ENCODE peak calls at places on chromosomes 12 and 14, in eight cellular contexts. Z is cardiac fibroblast, Y is Peyer's patch, W is HFF-Myc, U is stomach, T is HCT116, F is body of pancreas, D is GM23338. H is an unnamed sample.

GRCh38 chr12:19546611-19547162 is 107.4 kb downstream of the AEBP2 start:
- DNase-seq in D (no peak), Z (peak), F (no peak), W (no peak), U (no peak), T (no peak), Y (no peak), H (no peak)

GRCh38 chr12:59067068-59067467 is 146.8 kb upstream of the LRIG3 start:
- DNase-seq in U (no peak), Z (peak), W (peak), T (no peak), D (no peak), Y (no peak), F (no peak), H (peak)

GRCh38 chr14:77040309-77040994 is 11.9 kb upstream of the IRF2BPL start:
- DNase-seq in W (peak), Z (peak), T (peak), F (peak), Y (peak), U (peak), D (peak), H (peak)

GRCh38 chr12:59624732-59625455 is 29.1 kb downstream of the SLC16A7 start:
- DNase-seq in W (no peak), D (no peak), F (no peak), Y (no peak), U (no peak), Z (peak), T (no peak), H (no peak)

GRCh38 chr12:57629897-57630471 is 3.0 kb downstream of the B4GALNT1 start:
- DNase-seq in Z (no peak), U (no peak), D (no peak), Y (no peak), W (no peak), T (no peak), F (no peak), H (no peak)

GRCh38 chr14:106883218-106883692 is 1356.9 kb downstream of the TMEM121 start:
- DNase-seq in Y (no peak), F (no peak), T (no peak), U (no peak), W (no peak), D (peak), Z (peak), H (peak)

GRCh38 chr12:78038541-78038940 is 207.8 kb downstream of the NAV3 start:
- DNase-seq in Y (no peak), W (no peak), Z (no peak), D (no peak), F (no peak), U (no peak), T (no peak), H (no peak)

GRCh38 chr12:16096273-16096849 is 181.1 kb downstream of the SLC15A5 start:
- DNase-seq in Y (no peak), D (no peak), T (no peak), W (no peak), U (no peak), Z (no peak), F (no peak), H (no peak)

GRCh38 chr14:50344116-50344775 is 32.1 kb downstream of the DMAC2L start:
- DNase-seq in W (no peak), Z (peak), Y (no peak), T (no peak), F (no peak), D (no peak), U (no peak), H (peak)

GRCh38 chr12:8742501-8742900 is 44.7 kb downstream of the RIMKLB start:
- DNase-seq in Z (peak), W (no peak), U (no peak), F (no peak), D (no peak), Y (no peak), T (no peak), H (no peak)

GRCh38 chr12:115666168-115666567 is 611.3 kb downstream of the MED13L start:
- DNase-seq in D (no peak), Y (no peak), T (no peak), F (no peak), Z (no peak), U (no peak), W (no peak), H (no peak)

GRCh38 chr14:47966411-47966810 is 291.0 kb upstream of the MDGA2 start:
- DNase-seq in D (no peak), U (no peak), Z (no peak), F (no peak), W (no peak), T (no peak), Y (no peak), H (no peak)

GRCh38 chr14:84750763-84751554 is 779.0 kb upstream of the FLRT2 start:
- DNase-seq in D (peak), T (no peak), F (no peak), W (no peak), U (no peak), Y (no peak), Z (peak), H (no peak)

GRCh38 chr14:61472025-61472672 is 150.8 kb downstream of the PRKCH start:
- DNase-seq in U (no peak), D (no peak), W (peak), T (no peak), Y (no peak), F (no peak), Z (peak), H (peak)

GRCh38 chr12:49810159-49810459 is 18.1 kb downstream of the NCKAP5L start:
- DNase-seq in Z (no peak), W (no peak), U (no peak), Y (no peak), F (no peak), D (no peak), T (no peak), H (no peak)

GRCh38 chr14:21866479-21866878 is 192.9 kb upstream of the OR4E1 start:
- DNase-seq in D (no peak), T (no peak), U (no peak), Z (peak), Y (no peak), F (no peak), W (no peak), H (no peak)

GRCh38 chr12:29695026-29695425 is 88.7 kb downstream of the TMTC1 start:
- DNase-seq in Z (peak), W (peak), D (no peak), F (no peak), U (no peak), T (no peak), Y (no peak), H (no peak)

GRCh38 chr14:60163741-60164140 is 1.5 kb downstream of the DHRS7 start:
- DNase-seq in T (no peak), Y (no peak), U (no peak), F (no peak), D (peak), Z (no peak), W (no peak), H (no peak)

GRCh38 chr12:76384560-76384959 is 36.3 kb upstream of the BBS10 start:
- DNase-seq in D (no peak), T (no peak), Y (no peak), F (no peak), U (no peak), W (no peak), Z (no peak), H (no peak)

GRCh38 chr14:91417134-91417982 is at the start of gene CCDC88C:
- DNase-seq in F (peak), Y (peak), U (peak), D (peak), W (no peak), T (peak), Z (no peak), H (peak)

GRCh38 chr12:57381693-57382220 is 49.1 kb downstream of the R3HDM2 start:
- DNase-seq in T (no peak), U (no peak), Z (no peak), W (no peak), F (no peak), Y (no peak), D (no peak), H (no peak)

GRCh38 chr12:113152835-113153814 is 3.6 kb downstream of the CFAP73 start:
- DNase-seq in Z (peak), Y (peak), U (peak), T (peak), D (peak), W (no peak), F (peak), H (peak)
- TF ChIP-seq CTCF in Z (peak), Y (no peak), U (no peak), T (peak), D (no peak), W (peak), F (no peak), H (peak)

GRCh38 chr12:106122004-106122403 is 16.8 kb downstream of the NUAK1 start:
- DNase-seq in D (no peak), Z (no peak), F (no peak), U (no peak), W (no peak), T (no peak), Y (no peak), H (no peak)

GRCh38 chr12:106120578-106121105 is 18.1 kb downstream of the NUAK1 start:
- DNase-seq in Y (no peak), Z (no peak), F (peak), U (no peak), T (no peak), W (no peak), D (no peak), H (no peak)

GRCh38 chr12:106125351-106126085 is 13.2 kb downstream of the NUAK1 start:
- DNase-seq in W (no peak), Y (no peak), F (no peak), U (no peak), Z (no peak), T (no peak), D (no peak), H (no peak)

GRCh38 chr12:106123551-106123991 is 15.2 kb downstream of the NUAK1 start:
- DNase-seq in Z (peak), U (no peak), W (no peak), T (no peak), F (peak), Y (no peak), D (no peak), H (no peak)

GRCh38 chr12:106123110-106123509 is 15.6 kb downstream of the NUAK1 start:
- DNase-seq in Y (no peak), W (no peak), D (no peak), T (no peak), Z (no peak), F (no peak), U (no peak), H (no peak)
- H3K4me3 ChIP-seq in Y (no peak), W (no peak), D (no peak), T (no peak), Z (no peak), F (no peak), U (no peak), H (no peak)

DNA sequence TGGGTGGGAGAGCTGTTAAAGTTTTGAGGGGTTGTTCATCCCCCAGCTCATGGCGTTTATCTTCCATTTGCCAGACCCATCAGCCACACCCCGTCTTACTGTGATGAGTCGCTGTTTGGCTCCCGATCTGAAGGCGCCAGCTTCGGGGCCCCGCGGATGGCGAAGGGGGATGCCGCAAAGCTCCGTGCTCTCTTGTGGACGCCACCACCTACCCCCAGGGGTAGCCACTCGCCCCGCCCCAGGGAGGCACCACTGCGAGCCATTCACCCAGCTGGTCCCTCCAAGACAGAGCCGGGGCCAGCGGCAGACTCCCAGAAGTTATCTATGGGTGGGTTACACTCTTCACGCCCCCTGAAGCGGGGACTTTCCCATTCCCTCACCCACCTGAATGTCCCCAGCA is 5.7 kb downstream of the RITA1 start:
- DNase-seq in W (no peak), Y (no peak), Z (no peak), T (no peak), U (no peak), F (no peak), D (no peak), H (no peak)
- TF ChIP-seq CTCF in W (no peak), Y (no peak), Z (no peak), T (no peak), U (no peak), F (no peak), D (no peak), H (no peak)

DNA sequence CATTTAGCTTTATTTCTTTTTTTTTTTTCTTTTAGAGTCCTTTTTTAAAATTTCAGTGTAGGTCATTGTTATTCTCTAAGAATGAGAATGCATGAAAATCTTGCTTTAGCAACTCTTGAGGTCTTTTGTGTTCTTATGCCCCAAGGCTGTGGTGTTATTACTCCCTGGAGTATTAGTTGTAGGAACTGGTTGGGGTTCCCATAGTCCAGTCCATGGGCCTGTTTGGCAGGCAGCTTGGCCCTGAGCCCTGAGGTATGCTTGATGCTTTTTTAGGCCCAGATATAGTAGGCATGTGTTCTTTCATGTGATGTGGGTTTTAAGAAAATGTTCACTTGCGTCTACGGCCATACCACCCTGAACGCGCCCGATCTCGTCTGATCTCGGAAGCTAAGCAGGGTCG is 1.6 kb downstream of the FAM234B start:
- DNase-seq in Z (no peak), U (no peak), W (no peak), F (no peak), Y (no peak), T (no peak), D (no peak), H (no peak)
- H3K4me3 ChIP-seq in Z (no peak), U (no peak), W (no peak), F (no peak), Y (no peak), T (no peak), D (peak), H (no peak)

DNA sequence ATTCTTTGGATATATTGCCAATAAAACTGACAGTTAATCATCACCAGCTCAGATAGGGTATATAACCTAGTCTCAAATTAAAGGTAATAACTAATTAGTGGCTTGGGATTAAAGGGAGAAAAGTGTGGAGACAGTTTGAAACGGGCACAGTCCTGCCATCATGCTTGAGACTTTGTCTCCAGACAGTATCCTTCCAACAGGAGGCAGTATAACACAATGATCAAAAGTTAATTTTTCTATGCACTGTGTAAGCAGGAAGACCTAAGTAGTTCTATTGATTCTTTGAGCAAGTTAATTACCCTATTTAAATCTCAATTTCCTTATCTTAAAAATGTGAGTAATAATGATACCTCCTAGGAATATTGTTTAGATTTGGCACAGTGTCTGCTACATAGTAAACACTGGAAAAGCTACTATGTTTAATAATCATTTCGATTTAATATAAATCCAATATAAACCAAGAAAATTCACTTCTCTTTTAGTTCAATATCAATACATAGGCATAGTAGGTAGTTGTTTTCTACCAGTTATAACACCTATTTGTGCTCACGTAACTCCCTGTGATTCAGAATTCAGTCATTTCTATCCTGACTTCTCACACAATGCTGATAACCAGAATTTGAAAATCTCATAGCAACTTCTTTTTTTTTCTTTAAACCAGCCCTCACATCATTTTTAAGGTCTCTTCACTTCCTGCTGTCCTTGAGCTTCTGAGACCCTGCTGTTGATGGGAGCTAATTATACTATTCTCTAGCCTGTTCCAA is 53.7 kb downstream of the GALNT4 start:
- DNase-seq in F (no peak), T (peak), D (peak), W (no peak), Z (peak), U (no peak), Y (no peak), H (peak)
- TF ChIP-seq CTCF in F (peak), T (peak), D (peak), W (peak), Z (peak), U (peak), Y (no peak), H (peak)

GRCh38 chr12:10669533-10669932 is 4.3 kb downstream of the STYK1 start:
- DNase-seq in W (no peak), Z (peak), F (no peak), Y (no peak), U (no peak), T (no peak), D (no peak), H (no peak)

GRCh38 chr12:10672231-10672868 is 1.5 kb downstream of the STYK1 start:
- DNase-seq in Z (no peak), T (no peak), W (no peak), D (peak), Y (peak), F (no peak), U (peak), H (no peak)

GRCh38 chr12:10668526-10668925 is 5.3 kb downstream of the STYK1 start:
- DNase-seq in F (no peak), U (no peak), Z (no peak), W (no peak), T (no peak), Y (no peak), D (no peak), H (no peak)

GRCh38 chr12:10673660-10674384 is at the start of gene STYK1:
- DNase-seq in T (peak), U (peak), D (peak), Y (peak), F (peak), W (no peak), Z (peak), H (peak)
- H3K4me3 ChIP-seq in T (peak), U (peak), D (peak), Y (peak), F (peak), W (peak), Z (peak), H (peak)

GRCh38 chr12:66352197-66352596 is 49.9 kb downstream of the HELB start:
- DNase-seq in Z (peak), U (no peak), Y (no peak), F (peak), W (no peak), T (peak), D (peak), H (peak)
- TF ChIP-seq CTCF in Z (peak), U (no peak), Y (no peak), F (no peak), W (peak), T (peak), D (peak), H (peak)

DNA sequence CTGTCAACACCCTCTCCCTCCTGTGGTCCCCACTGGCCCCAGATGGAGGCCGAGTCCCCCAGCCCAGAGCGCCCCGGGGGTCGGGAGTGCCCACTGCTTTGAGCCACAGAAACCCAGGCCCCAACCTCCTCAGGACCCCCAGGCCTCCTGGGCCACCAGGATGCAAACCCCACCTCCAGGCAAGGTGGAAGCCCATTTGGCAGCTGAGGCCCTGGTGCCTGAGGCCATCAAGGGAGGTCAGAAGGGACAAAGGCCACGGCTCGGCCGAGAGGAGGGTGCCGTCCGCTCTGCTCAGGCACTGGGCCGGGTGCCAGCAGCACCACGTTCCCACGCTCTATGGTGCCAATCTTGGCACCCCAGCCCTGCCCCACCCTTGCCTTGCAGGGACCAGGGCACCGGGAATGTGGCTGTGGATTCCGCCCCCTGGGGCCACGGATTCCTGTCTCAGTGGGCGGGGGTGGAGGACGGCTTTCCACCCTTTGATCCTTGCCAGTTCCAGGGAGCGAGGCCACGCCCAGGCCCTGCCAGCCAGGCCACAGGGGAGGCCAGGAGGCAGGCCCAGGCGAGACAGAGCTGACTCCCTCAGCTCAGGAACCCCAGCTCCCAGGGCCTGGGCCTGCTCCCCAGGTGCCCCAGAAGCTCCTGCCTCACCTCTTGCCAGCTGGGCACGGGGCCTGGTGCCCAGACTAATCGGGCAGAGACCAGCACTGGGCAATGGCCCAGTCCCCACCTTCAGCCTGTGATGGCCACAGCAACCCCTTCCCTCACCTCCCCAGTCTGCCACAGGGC is 26.3 kb upstream of the GPR132 start:
- DNase-seq in W (no peak), Z (no peak), F (peak), Y (peak), D (no peak), U (peak), T (peak), H (no peak)
- H3K4me3 ChIP-seq in W (no peak), Z (no peak), F (no peak), Y (no peak), D (no peak), U (peak), T (peak), H (no peak)

H was measured in GM12865.